ENCODE peak calls at places on chromosome 13, in eight cellular contexts. S is GM03348; M is stimulated activated CD4-positive, alpha-beta T cell treated with anti-CD3 and anti-CD28 coated beads, Interleukin-1b, Interleukin-23, amount 100 ng/mL, for 24 hours; R is activated CD8-positive, alpha-beta memory T cell treated with anti-CD3 and anti-CD28 coated beads for 48 hours; C is neural crest cell; V is natural killer cell treated with Interleukin-12 subunit alpha and Interleukin-12 subunit beta and Interleukin-15 and Interleukin-18, amount 100 ng/mL, for 72 hours; J is NCI-H774; Y is NB4. B is an unnamed sample.

GRCh38 chr13:33543631-33544030 is 258.1 kb upstream of the STARD13 start:
- DNase-seq in S (no peak), M (no peak), R (no peak), C (no peak), V (no peak), J (no peak), Y (peak), B (no peak)

GRCh38 chr13:111517641-111518010 is 197.2 kb downstream of the TEX29 start:
- DNase-seq in S (no peak), M (no peak), R (no peak), C (no peak), V (no peak), J (peak), Y (no peak), B (no peak)

GRCh38 chr13:107422421-107422820 is 792.9 kb downstream of the LIG4 start:
- DNase-seq in S (no peak), M (no peak), R (no peak), C (no peak), V (no peak), J (no peak), Y (no peak), B (no peak)

GRCh38 chr13:77300176-77301141 is 26.4 kb downstream of the MYCBP2 start:
- DNase-seq in S (peak), M (no peak), R (no peak), C (no peak), V (no peak), J (no peak), Y (peak), B (no peak)

GRCh38 chr13:46804391-46804815 is 7.4 kb upstream of the ESD start:
- DNase-seq in S (peak), M (no peak), R (no peak), C (no peak), V (no peak), J (no peak), Y (no peak), B (no peak)

GRCh38 chr13:31674056-31674455 is 65.3 kb upstream of the RXFP2 start:
- DNase-seq in S (peak), M (no peak), R (no peak), C (no peak), V (no peak), J (no peak), Y (peak), B (no peak)

GRCh38 chr13:74730556-74731331 is 596.5 kb upstream of the KLF12 start:
- DNase-seq in S (no peak), M (no peak), R (no peak), C (no peak), V (no peak), J (no peak), Y (no peak), B (no peak)

GRCh38 chr13:33441015-33441414 is 155.5 kb upstream of the STARD13 start:
- DNase-seq in S (no peak), M (no peak), R (no peak), C (no peak), V (no peak), J (no peak), Y (peak), B (no peak)

GRCh38 chr13:100209857-100210580 is 121.1 kb downstream of the PCCA start:
- DNase-seq in S (peak), M (no peak), R (no peak), C (no peak), V (no peak), J (no peak), Y (no peak), B (no peak)

GRCh38 chr13:43572601-43573360 is 214.0 kb downstream of the ENOX1 start:
- DNase-seq in S (peak), M (no peak), R (no peak), C (no peak), V (no peak), J (no peak), Y (no peak), B (no peak)

GRCh38 chr13:20702945-20703784 is at the start of gene IL17D:
- DNase-seq in S (peak), M (no peak), R (peak), C (peak), V (no peak), J (no peak), Y (peak), B (no peak)

GRCh38 chr13:22801402-22802003 is 379.3 kb upstream of the SGCG start:
- DNase-seq in S (peak), M (no peak), R (no peak), C (no peak), V (no peak), J (no peak), Y (peak), B (no peak)

GRCh38 chr13:46641274-46642081 is 88.5 kb downstream of the LRCH1 start:
- DNase-seq in S (peak), M (no peak), R (no peak), C (no peak), V (no peak), J (no peak), Y (no peak), B (no peak)

GRCh38 chr13:94252209-94252608 is 227.3 kb downstream of the DCT start:
- DNase-seq in S (no peak), M (no peak), R (no peak), C (no peak), V (no peak), J (no peak), Y (no peak), B (no peak)

GRCh38 chr13:50700664-50701266 is 142.7 kb downstream of the DLEU7 start:
- DNase-seq in S (no peak), M (no peak), R (no peak), C (no peak), V (no peak), J (no peak), Y (no peak), B (no peak)

GRCh38 chr13:108987488-108987887 is 358.1 kb downstream of the MYO16 start:
- DNase-seq in S (peak), M (no peak), R (no peak), C (no peak), V (no peak), J (no peak), Y (no peak), B (peak)

GRCh38 chr13:94706854-94707399 is 5.4 kb downstream of the SOX21 start:
- DNase-seq in S (no peak), M (no peak), R (no peak), C (peak), V (no peak), J (peak), Y (no peak), B (no peak)

GRCh38 chr13:40346592-40346991 is 319.8 kb downstream of the FOXO1 start:
- DNase-seq in S (no peak), M (no peak), R (no peak), C (no peak), V (no peak), J (no peak), Y (no peak), B (no peak)

GRCh38 chr13:45219938-45220375 is 19.1 kb upstream of the KCTD4 start:
- DNase-seq in S (peak), M (no peak), R (no peak), C (no peak), V (no peak), J (no peak), Y (peak), B (no peak)

GRCh38 chr13:30147380-30147779 is 160.0 kb downstream of the KATNAL1 start:
- DNase-seq in S (no peak), M (no peak), R (no peak), C (no peak), V (no peak), J (no peak), Y (peak), B (no peak)

GRCh38 chr13:22596157-22596863 is 584.5 kb upstream of the SGCG start:
- DNase-seq in S (no peak), M (no peak), R (no peak), C (no peak), V (no peak), J (no peak), Y (no peak), B (no peak)

GRCh38 chr13:101917833-101918755 is 465.6 kb downstream of the ITGBL1 start:
- DNase-seq in S (peak), M (no peak), R (no peak), C (no peak), V (no peak), J (peak), Y (no peak), B (no peak)

GRCh38 chr13:98466634-98467236 is 110.2 kb downstream of the STK24 start:
- DNase-seq in S (peak), M (no peak), R (no peak), C (peak), V (no peak), J (no peak), Y (peak), B (no peak)

GRCh38 chr13:41668130-41668757 is 210.9 kb downstream of the RGCC start:
- DNase-seq in S (peak), M (no peak), R (no peak), C (peak), V (no peak), J (peak), Y (peak), B (peak)

GRCh38 chr13:65453982-65454381 is 1776.2 kb downstream of the PCDH9 start:
- DNase-seq in S (no peak), M (no peak), R (no peak), C (no peak), V (no peak), J (no peak), Y (no peak), B (no peak)

B was measured in prostate gland.